ENCODE peak calls at places on chromosome 13, in ten cellular contexts. Q, B, N, R, I, L, F, O, Y and P are unnamed samples.

GRCh38 chr13:108322206-108322824 is 52.8 kb downstream of the TNFSF13B start:
- DNase-seq in Q (no peak), B (no peak), N (no peak), R (no peak), I (no peak), L (peak; percentile 57), F (peak; percentile 55), O (peak; percentile 54), Y (no peak), P (no peak)

GRCh38 chr13:35164324-35164932 is 222.4 kb downstream of the NBEA start:
- DNase-seq in Q (no peak), B (no peak), N (no peak), R (no peak), I (no peak), L (peak; percentile 57), F (peak; percentile 34), O (peak; percentile 38), Y (no peak), P (no peak)

GRCh38 chr13:48400820-48401219 is 12.1 kb downstream of the LPAR6 start:
- DNase-seq in Q (no peak), B (no peak), N (no peak), R (no peak), I (no peak), L (peak; percentile 72), F (peak; percentile 34), O (peak; percentile 48), Y (no peak), P (no peak)

GRCh38 chr13:46527237-46527636 is 25.7 kb upstream of the LRCH1 start:
- DNase-seq in Q (no peak), B (no peak), N (no peak), R (no peak), I (no peak), L (no peak), F (no peak), O (no peak), Y (no peak), P (no peak)

GRCh38 chr13:21504379-21504778 is 45.3 kb upstream of the ZDHHC20 start:
- DNase-seq in Q (no peak), B (no peak), N (no peak), R (no peak), I (no peak), L (no peak), F (no peak), O (no peak), Y (no peak), P (no peak)

GRCh38 chr13:75830842-75831241 is 194.7 kb downstream of the LMO7 start:
- DNase-seq in Q (no peak), B (no peak), N (no peak), R (no peak), I (no peak), L (peak; percentile 8), F (peak; percentile 29), O (no peak), Y (no peak), P (no peak)

GRCh38 chr13:27896726-27897125 is 23.1 kb upstream of the PDX1 start:
- DNase-seq in Q (no peak), B (no peak), N (no peak), R (no peak), I (no peak), L (no peak), F (no peak), O (no peak), Y (no peak), P (no peak)

GRCh38 chr13:114141261-114141996 is 9.0 kb upstream of the RASA3 start:
- DNase-seq in Q (no peak), B (no peak), N (no peak), R (no peak), I (no peak), L (no peak), F (no peak), O (no peak), Y (no peak), P (no peak)

GRCh38 chr13:25204843-25205242 is 32.8 kb upstream of the AMER2 start:
- DNase-seq in Q (no peak), B (no peak), N (no peak), R (no peak), I (no peak), L (no peak), F (no peak), O (no peak), Y (no peak), P (no peak)

GRCh38 chr13:36885901-36886300 is 34.1 kb downstream of the SMAD9 start:
- DNase-seq in Q (no peak), B (no peak), N (no peak), R (no peak), I (no peak), L (no peak), F (no peak), O (no peak), Y (no peak), P (no peak)

GRCh38 chr13:50684366-50684765 is 159.1 kb downstream of the DLEU7 start:
- DNase-seq in Q (no peak), B (no peak), N (no peak), R (no peak), I (peak; percentile 19), L (no peak), F (no peak), O (no peak), Y (no peak), P (no peak)

GRCh38 chr13:49370390-49370789 is 73.5 kb downstream of the CAB39L start:
- DNase-seq in Q (no peak), B (no peak), N (no peak), R (no peak), I (no peak), L (no peak), F (no peak), O (no peak), Y (no peak), P (no peak)